ENCODE peak calls at places on chromosomes 1 and 21, in nine cellular contexts. One of them, this sample, is unnamed.

GRCh38 chr1:58162952-58163550 is 383.5 kb downstream of the OMA1 start:
- DNase-seq in stomach: peak; percentile 59
- DNase-seq in AG08396: peak; percentile 42
- DNase-seq in progenitor cell of endocrine pancreas: peak; percentile 37
- DNase-seq in AG04449: peak; percentile 3
- DNase-seq in coronary artery: no peak
- DNase-seq in RPMI8226: peak; percentile 46
- DNase-seq in epithelial cell of esophagus: peak; percentile 81
- DNase-seq in iris pigment epithelial cell: peak; percentile 56
- DNase-seq in this sample: peak; percentile 38

GRCh38 chr1:105964879-105965278 is 1091.6 kb upstream of the PRMT6 start:
- DNase-seq in AG04449: no peak
- DNase-seq in iris pigment epithelial cell: no peak
- DNase-seq in stomach: no peak
- DNase-seq in AG08396: no peak
- DNase-seq in progenitor cell of endocrine pancreas: no peak
- DNase-seq in RPMI8226: no peak
- DNase-seq in coronary artery: no peak
- DNase-seq in epithelial cell of esophagus: no peak
- DNase-seq in this sample: no peak

GRCh38 chr21:27505516-27505915 is 538.6 kb upstream of the ADAMTS5 start:
- DNase-seq in stomach: no peak
- DNase-seq in coronary artery: no peak
- DNase-seq in AG08396: peak; percentile 26
- DNase-seq in RPMI8226: no peak
- DNase-seq in progenitor cell of endocrine pancreas: no peak
- DNase-seq in AG04449: peak; percentile 58
- DNase-seq in iris pigment epithelial cell: peak; percentile 63
- DNase-seq in epithelial cell of esophagus: no peak
- DNase-seq in this sample: no peak

GRCh38 chr1:194281372-194281771 is 1095.0 kb upstream of the B3GALT2 start:
- DNase-seq in RPMI8226: no peak
- DNase-seq in AG04449: no peak
- DNase-seq in coronary artery: no peak
- DNase-seq in iris pigment epithelial cell: no peak
- DNase-seq in stomach: no peak
- DNase-seq in progenitor cell of endocrine pancreas: no peak
- DNase-seq in epithelial cell of esophagus: no peak
- DNase-seq in AG08396: no peak
- DNase-seq in this sample: no peak

GRCh38 chr1:84327830-84328229 is 26.3 kb downstream of the SAMD13 start:
- DNase-seq in stomach: no peak
- DNase-seq in progenitor cell of endocrine pancreas: no peak
- DNase-seq in coronary artery: no peak
- DNase-seq in iris pigment epithelial cell: no peak
- DNase-seq in epithelial cell of esophagus: no peak
- DNase-seq in RPMI8226: no peak
- DNase-seq in AG04449: no peak
- DNase-seq in AG08396: no peak
- DNase-seq in this sample: no peak

GRCh38 chr1:85303440-85304162 is 27.2 kb upstream of the BCL10 start:
- DNase-seq in epithelial cell of esophagus: no peak
- DNase-seq in AG04449: no peak
- DNase-seq in progenitor cell of endocrine pancreas: no peak
- DNase-seq in coronary artery: no peak
- DNase-seq in iris pigment epithelial cell: no peak
- DNase-seq in AG08396: no peak
- DNase-seq in RPMI8226: no peak
- DNase-seq in stomach: no peak
- DNase-seq in this sample: no peak

GRCh38 chr1:230114245-230114651 is 47.2 kb downstream of the GALNT2 start:
- DNase-seq in stomach: no peak
- DNase-seq in iris pigment epithelial cell: peak; percentile 70
- DNase-seq in coronary artery: no peak
- DNase-seq in AG04449: no peak
- DNase-seq in epithelial cell of esophagus: no peak
- DNase-seq in RPMI8226: no peak
- DNase-seq in progenitor cell of endocrine pancreas: no peak
- DNase-seq in AG08396: no peak
- DNase-seq in this sample: no peak

GRCh38 chr1:78645728-78646127 is 3.9 kb upstream of the IFI44 start:
- DNase-seq in AG08396: no peak
- DNase-seq in progenitor cell of endocrine pancreas: no peak
- DNase-seq in epithelial cell of esophagus: no peak
- DNase-seq in iris pigment epithelial cell: no peak
- DNase-seq in AG04449: no peak
- DNase-seq in coronary artery: no peak
- DNase-seq in RPMI8226: peak; percentile 3
- DNase-seq in stomach: no peak
- DNase-seq in this sample: no peak

GRCh38 chr1:81654657-81655056 is 146.1 kb upstream of the ADGRL2 start:
- DNase-seq in AG08396: no peak
- DNase-seq in AG04449: no peak
- DNase-seq in iris pigment epithelial cell: no peak
- DNase-seq in coronary artery: no peak
- DNase-seq in progenitor cell of endocrine pancreas: no peak
- DNase-seq in epithelial cell of esophagus: peak; percentile 79
- DNase-seq in RPMI8226: no peak
- DNase-seq in stomach: no peak
- DNase-seq in this sample: no peak

GRCh38 chr1:22579541-22580155 is 16.4 kb downstream of the EPHA8 start:
- DNase-seq in progenitor cell of endocrine pancreas: no peak
- DNase-seq in iris pigment epithelial cell: no peak
- DNase-seq in stomach: no peak
- DNase-seq in AG04449: no peak
- DNase-seq in AG08396: no peak
- DNase-seq in epithelial cell of esophagus: no peak
- DNase-seq in RPMI8226: no peak
- DNase-seq in coronary artery: no peak
- DNase-seq in this sample: no peak

GRCh38 chr1:32892368-32893197 is 6.3 kb downstream of the HPCA start:
- DNase-seq in stomach: no peak
- DNase-seq in AG04449: no peak
- DNase-seq in coronary artery: no peak
- DNase-seq in AG08396: peak; percentile 79
- DNase-seq in iris pigment epithelial cell: peak; percentile 12
- DNase-seq in progenitor cell of endocrine pancreas: peak; percentile 39
- DNase-seq in epithelial cell of esophagus: peak; percentile 19
- DNase-seq in RPMI8226: peak; percentile 76
- DNase-seq in this sample: peak; percentile 67

GRCh38 chr1:100428160-100428559 is 75.9 kb downstream of the CDC14A start:
- DNase-seq in AG04449: no peak
- DNase-seq in iris pigment epithelial cell: no peak
- DNase-seq in progenitor cell of endocrine pancreas: no peak
- DNase-seq in stomach: no peak
- DNase-seq in AG08396: no peak
- DNase-seq in RPMI8226: no peak
- DNase-seq in coronary artery: no peak
- DNase-seq in epithelial cell of esophagus: peak; percentile 36
- DNase-seq in this sample: no peak

GRCh38 chr1:232597721-232598120 is 32.2 kb downstream of the SIPA1L2 start:
- DNase-seq in progenitor cell of endocrine pancreas: no peak
- DNase-seq in RPMI8226: peak; percentile 88
- DNase-seq in coronary artery: no peak
- DNase-seq in iris pigment epithelial cell: no peak
- DNase-seq in stomach: no peak
- DNase-seq in AG08396: no peak
- DNase-seq in epithelial cell of esophagus: no peak
- DNase-seq in AG04449: no peak
- DNase-seq in this sample: no peak

GRCh38 chr1:67336783-67337182 is 29.1 kb downstream of the IL12RB2 start:
- DNase-seq in AG08396: no peak
- DNase-seq in coronary artery: no peak
- DNase-seq in AG04449: no peak
- DNase-seq in iris pigment epithelial cell: no peak
- DNase-seq in stomach: no peak
- DNase-seq in progenitor cell of endocrine pancreas: no peak
- DNase-seq in epithelial cell of esophagus: no peak
- DNase-seq in RPMI8226: no peak
- DNase-seq in this sample: no peak

GRCh38 chr21:37565530-37566223 is 199.1 kb downstream of the DYRK1A start:
- DNase-seq in coronary artery: no peak
- DNase-seq in progenitor cell of endocrine pancreas: no peak
- DNase-seq in RPMI8226: peak; percentile 20
- DNase-seq in AG08396: no peak
- DNase-seq in AG04449: no peak
- DNase-seq in iris pigment epithelial cell: peak; percentile 22
- DNase-seq in stomach: no peak
- DNase-seq in epithelial cell of esophagus: no peak
- DNase-seq in this sample: no peak

GRCh38 chr1:229107302-229107815 is 163.6 kb upstream of the RAB4A start:
- DNase-seq in AG04449: no peak
- DNase-seq in epithelial cell of esophagus: no peak
- DNase-seq in AG08396: no peak
- DNase-seq in RPMI8226: no peak
- DNase-seq in stomach: no peak
- DNase-seq in progenitor cell of endocrine pancreas: no peak
- DNase-seq in iris pigment epithelial cell: no peak
- DNase-seq in coronary artery: peak; percentile 56
- DNase-seq in this sample: no peak

GRCh38 chr1:78730053-78730452 is 80.4 kb downstream of the IFI44 start:
- DNase-seq in AG04449: no peak
- DNase-seq in coronary artery: no peak
- DNase-seq in epithelial cell of esophagus: no peak
- DNase-seq in iris pigment epithelial cell: no peak
- DNase-seq in RPMI8226: no peak
- DNase-seq in progenitor cell of endocrine pancreas: no peak
- DNase-seq in AG08396: no peak
- DNase-seq in stomach: no peak
- DNase-seq in this sample: no peak

GRCh38 chr1:8077120-8077573 is 51.0 kb upstream of the ERRFI1 start:
- DNase-seq in epithelial cell of esophagus: peak; percentile 82
- DNase-seq in AG04449: no peak
- DNase-seq in progenitor cell of endocrine pancreas: no peak
- DNase-seq in stomach: peak; percentile 71
- DNase-seq in iris pigment epithelial cell: peak; percentile 98
- DNase-seq in coronary artery: peak; percentile 81
- DNase-seq in AG08396: peak; percentile 72
- DNase-seq in RPMI8226: peak; percentile 40
- DNase-seq in this sample: no peak

GRCh38 chr1:201499795-201500669 is 6.9 kb downstream of the CSRP1 start:
- DNase-seq in coronary artery: no peak
- DNase-seq in epithelial cell of esophagus: no peak
- DNase-seq in progenitor cell of endocrine pancreas: no peak
- DNase-seq in iris pigment epithelial cell: peak; percentile 46
- DNase-seq in AG04449: no peak
- DNase-seq in RPMI8226: no peak
- DNase-seq in stomach: no peak
- DNase-seq in AG08396: no peak
- DNase-seq in this sample: no peak

GRCh38 chr1:18530567-18531502 is 50.1 kb downstream of the KLHDC7A start:
- DNase-seq in AG08396: no peak
- DNase-seq in stomach: no peak
- DNase-seq in epithelial cell of esophagus: no peak
- DNase-seq in RPMI8226: no peak
- DNase-seq in coronary artery: peak; percentile 31
- DNase-seq in AG04449: no peak
- DNase-seq in iris pigment epithelial cell: no peak
- DNase-seq in progenitor cell of endocrine pancreas: no peak
- DNase-seq in this sample: no peak

GRCh38 chr1:112674986-112675727 is 698 bp downstream of the MOV10 start:
- DNase-seq in AG08396: peak; percentile 64
- DNase-seq in RPMI8226: no peak
- DNase-seq in epithelial cell of esophagus: no peak
- DNase-seq in iris pigment epithelial cell: peak; percentile 16
- DNase-seq in AG04449: no peak
- DNase-seq in stomach: no peak
- DNase-seq in progenitor cell of endocrine pancreas: peak; percentile 59
- DNase-seq in coronary artery: no peak
- DNase-seq in this sample: no peak

GRCh38 chr1:153928776-153929432 is 6.1 kb upstream of the GATAD2B start:
- DNase-seq in iris pigment epithelial cell: no peak
- DNase-seq in stomach: no peak
- DNase-seq in AG08396: peak; percentile 23
- DNase-seq in AG04449: no peak
- DNase-seq in RPMI8226: no peak
- DNase-seq in epithelial cell of esophagus: no peak
- DNase-seq in coronary artery: no peak
- DNase-seq in progenitor cell of endocrine pancreas: no peak
- DNase-seq in this sample: no peak

GRCh38 chr1:232352366-232352765 is 277.6 kb downstream of the SIPA1L2 start:
- DNase-seq in AG08396: no peak
- DNase-seq in coronary artery: no peak
- DNase-seq in AG04449: no peak
- DNase-seq in epithelial cell of esophagus: no peak
- DNase-seq in stomach: no peak
- DNase-seq in progenitor cell of endocrine pancreas: no peak
- DNase-seq in RPMI8226: no peak
- DNase-seq in iris pigment epithelial cell: no peak
- DNase-seq in this sample: no peak

GRCh38 chr1:43464840-43465693 is 11.3 kb upstream of the HYI start:
- DNase-seq in epithelial cell of esophagus: no peak
- DNase-seq in RPMI8226: no peak
- DNase-seq in iris pigment epithelial cell: no peak
- DNase-seq in AG04449: no peak
- DNase-seq in AG08396: no peak
- DNase-seq in progenitor cell of endocrine pancreas: no peak
- DNase-seq in coronary artery: no peak
- DNase-seq in stomach: no peak
- DNase-seq in this sample: no peak

GRCh38 chr1:209643295-209644020 is 8.8 kb downstream of the LAMB3 start:
- DNase-seq in AG04449: no peak
- DNase-seq in coronary artery: no peak
- DNase-seq in progenitor cell of endocrine pancreas: no peak
- DNase-seq in RPMI8226: no peak
- DNase-seq in AG08396: no peak
- DNase-seq in stomach: no peak
- DNase-seq in iris pigment epithelial cell: peak; percentile 51
- DNase-seq in epithelial cell of esophagus: peak; percentile 59
- DNase-seq in this sample: no peak

GRCh38 chr1:23628951-23629387 is 62.6 kb upstream of the RPL11 start:
- DNase-seq in iris pigment epithelial cell: no peak
- DNase-seq in progenitor cell of endocrine pancreas: no peak
- DNase-seq in coronary artery: no peak
- DNase-seq in RPMI8226: no peak
- DNase-seq in stomach: no peak
- DNase-seq in AG08396: no peak
- DNase-seq in epithelial cell of esophagus: no peak
- DNase-seq in AG04449: no peak
- DNase-seq in this sample: no peak

GRCh38 chr1:15936025-15936424 is 39.9 kb downstream of the ZBTB17 start:
- DNase-seq in AG04449: no peak
- DNase-seq in coronary artery: no peak
- DNase-seq in stomach: peak; percentile 22
- DNase-seq in epithelial cell of esophagus: no peak
- DNase-seq in iris pigment epithelial cell: no peak
- DNase-seq in progenitor cell of endocrine pancreas: no peak
- DNase-seq in RPMI8226: no peak
- DNase-seq in AG08396: no peak
- DNase-seq in this sample: no peak

GRCh38 chr1:92709738-92710137 is 75.2 kb downstream of the EVI5 start:
- DNase-seq in stomach: no peak
- DNase-seq in progenitor cell of endocrine pancreas: no peak
- DNase-seq in epithelial cell of esophagus: peak; percentile 65
- DNase-seq in iris pigment epithelial cell: peak; percentile 93
- DNase-seq in AG04449: peak; percentile 36
- DNase-seq in coronary artery: no peak
- DNase-seq in RPMI8226: no peak
- DNase-seq in AG08396: peak; percentile 66
- DNase-seq in this sample: no peak

GRCh38 chr1:66930823-66931174 is 6.0 kb downstream of the MIER1 start:
- DNase-seq in progenitor cell of endocrine pancreas: no peak
- DNase-seq in epithelial cell of esophagus: no peak
- DNase-seq in iris pigment epithelial cell: no peak
- DNase-seq in RPMI8226: peak; percentile 40
- DNase-seq in AG04449: no peak
- DNase-seq in coronary artery: no peak
- DNase-seq in stomach: no peak
- DNase-seq in AG08396: no peak
- DNase-seq in this sample: no peak

GRCh38 chr1:87226341-87226760 is 102.3 kb upstream of the LMO4 start:
- DNase-seq in AG08396: peak; percentile 88
- DNase-seq in coronary artery: peak; percentile 75
- DNase-seq in progenitor cell of endocrine pancreas: no peak
- DNase-seq in AG04449: peak; percentile 98
- DNase-seq in iris pigment epithelial cell: peak; percentile 100
- DNase-seq in epithelial cell of esophagus: peak; percentile 95
- DNase-seq in stomach: peak; percentile 66
- DNase-seq in RPMI8226: no peak
- DNase-seq in this sample: peak; percentile 72

GRCh38 chr1:109499661-109500536 is 6.0 kb downstream of the CYB561D1 start:
- DNase-seq in epithelial cell of esophagus: peak; percentile 76
- DNase-seq in RPMI8226: peak; percentile 46
- DNase-seq in AG08396: peak; percentile 64
- DNase-seq in AG04449: no peak
- DNase-seq in iris pigment epithelial cell: peak; percentile 60
- DNase-seq in coronary artery: no peak
- DNase-seq in progenitor cell of endocrine pancreas: no peak
- DNase-seq in stomach: peak; percentile 66
- DNase-seq in this sample: no peak

This sample was measured in iPS DF 19.7.